ENCODE peak calls at places on chromosomes 4 and X, in eight cellular contexts. O is activated T-cell treated with anti-CD3 and anti-CD28 coated beads, Interleukin-2, amount 50 U/mL, for 4 hours; N is AG04449; W is stimulated activated CD4-positive, alpha-beta T cell treated with anti-CD3 and anti-CD28 coated beads, Interleukin-2, amount 100 ng/mL, for 24 hours; F is skeletal muscle cell; V is T1000; S is PC-3; A is SK-N-SH. L is an unnamed sample.

GRCh38 chrX:54551801-54552200 is 21.8 kb downstream of the GNL3L start:
- DNase-seq in O (no peak), F (no peak), V (no peak), N (no peak), A (no peak), S (no peak), W (no peak), L (no peak)

GRCh38 chrX:134792077-134792476 is 133.8 kb upstream of the PLAC1 start:
- DNase-seq in V (no peak), S (peak; percentile 21), W (no peak), N (no peak), A (no peak), F (no peak), O (no peak), L (no peak)

GRCh38 chrX:40721489-40722106 is 13.7 kb downstream of the MED14 start:
- DNase-seq in V (no peak), A (no peak), O (no peak), F (no peak), S (no peak), W (no peak), N (no peak), L (no peak)

GRCh38 chr4:25694466-25694865 is 38.8 kb downstream of the SLC34A2 start:
- DNase-seq in A (no peak), F (no peak), O (no peak), S (no peak), V (no peak), N (no peak), W (no peak), L (no peak)

GRCh38 chr4:153241295-153241694 is 37.1 kb downstream of the TRIM2 start:
- DNase-seq in V (no peak), F (no peak), W (no peak), N (no peak), O (no peak), A (no peak), S (no peak), L (no peak)

GRCh38 chr4:17124767-17125166 is 226.3 kb upstream of the LDB2 start:
- DNase-seq in V (no peak), O (no peak), A (no peak), F (no peak), W (no peak), S (peak; percentile 1), N (no peak), L (no peak)

GRCh38 chr4:10288830-10289533 is 168.2 kb downstream of the ZNF518B start:
- DNase-seq in N (no peak), V (no peak), A (no peak), O (no peak), F (no peak), W (no peak), S (no peak), L (no peak)

GRCh38 chr4:78480286-78480685 is 71.3 kb upstream of the ANXA3 start:
- DNase-seq in A (no peak), O (no peak), S (no peak), F (peak; percentile 67), V (no peak), N (no peak), W (no peak), L (no peak)

GRCh38 chr4:84917869-84918600 is 48.5 kb downstream of the WDFY3 start:
- DNase-seq in O (no peak), W (no peak), S (no peak), N (no peak), V (no peak), A (no peak), F (no peak), L (no peak)

GRCh38 chrX:96704661-96705060 is 20.0 kb downstream of the DIAPH2 start:
- DNase-seq in O (no peak), A (no peak), V (no peak), N (no peak), W (no peak), F (no peak), S (peak; percentile 2), L (no peak)

GRCh38 chr4:104941661-104942062 is 205.0 kb upstream of the TET2 start:
- DNase-seq in A (no peak), O (no peak), N (no peak), F (no peak), W (no peak), S (peak; percentile 14), V (no peak), L (no peak)

GRCh38 chrX:7120578-7121219 is 26.8 kb upstream of the STS start:
- DNase-seq in N (no peak), S (peak; percentile 89), W (no peak), A (no peak), O (no peak), V (no peak), F (no peak), L (no peak)

GRCh38 chr4:79050521-79050880 is 111.3 kb upstream of the PAQR3 start:
- DNase-seq in W (no peak), F (no peak), N (no peak), A (peak; percentile 10), V (no peak), O (no peak), S (no peak), L (peak; percentile 11)

GRCh38 chrX:8984231-8984630 is 49.7 kb downstream of the FAM9B start:
- DNase-seq in O (no peak), S (no peak), A (no peak), F (no peak), W (no peak), V (no peak), N (no peak), L (no peak)

L was measured in NCI-H1436 treated with DMSO at 0.1 percent for 48 hours.